ENCODE peak calls at places on chromosome 10, in seven cellular contexts. One of them, this sample, is unnamed.
A peak's percentile ranks its signal among the peaks of the same experiment; 100 is the strongest.

GRCh38 chr10:26391701-26392695 is 46.1 kb upstream of the APBB1IP start:
- DNase-seq in HepG2: no peak
- DNase-seq in H1: peak; percentile 59
- DNase-seq in GM23248: no peak
- DNase-seq in NT2/D1: no peak
- DNase-seq in PC-3: no peak
- DNase-seq in neural progenitor cell: peak; percentile 24
- DNase-seq in this sample: no peak

GRCh38 chr10:113680172-113681111 is 730 bp downstream of the CASP7 start:
- DNase-seq in HepG2: peak; percentile 24
- DNase-seq in H1: no peak
- DNase-seq in GM23248: peak; percentile 78
- DNase-seq in NT2/D1: no peak
- DNase-seq in PC-3: peak; percentile 69
- DNase-seq in neural progenitor cell: no peak
- DNase-seq in this sample: peak; percentile 80

GRCh38 chr10:119644215-119644826 is 6.9 kb upstream of the BAG3 start:
- DNase-seq in HepG2: peak; percentile 27
- DNase-seq in H1: peak; percentile 96
- DNase-seq in GM23248: peak; percentile 74
- DNase-seq in NT2/D1: no peak
- DNase-seq in PC-3: no peak
- DNase-seq in neural progenitor cell: peak; percentile 73
- DNase-seq in this sample: no peak

GRCh38 chr10:79381804-79382221 is 34.5 kb downstream of the PPIF start:
- DNase-seq in HepG2: peak; percentile 76
- DNase-seq in H1: peak; percentile 47
- DNase-seq in GM23248: peak; percentile 93
- DNase-seq in NT2/D1: no peak
- DNase-seq in PC-3: no peak
- DNase-seq in neural progenitor cell: no peak
- DNase-seq in this sample: peak; percentile 54

GRCh38 chr10:29618341-29619171 is 16.2 kb downstream of the SVIL start:
- DNase-seq in HepG2: peak; percentile 90
- DNase-seq in H1: no peak
- DNase-seq in GM23248: peak; percentile 47
- DNase-seq in NT2/D1: no peak
- DNase-seq in PC-3: no peak
- DNase-seq in neural progenitor cell: peak; percentile 45
- DNase-seq in this sample: peak; percentile 75

GRCh38 chr10:128051548-128051947 is 74.7 kb downstream of the MKI67 start:
- DNase-seq in HepG2: no peak
- DNase-seq in H1: no peak
- DNase-seq in GM23248: no peak
- DNase-seq in NT2/D1: no peak
- DNase-seq in PC-3: no peak
- DNase-seq in neural progenitor cell: no peak
- DNase-seq in this sample: no peak

GRCh38 chr10:133611079-133611478 is 15.5 kb downstream of the FRG2B start:
- DNase-seq in HepG2: no peak
- DNase-seq in H1: no peak
- DNase-seq in GM23248: no peak
- DNase-seq in NT2/D1: no peak
- DNase-seq in PC-3: no peak
- DNase-seq in neural progenitor cell: no peak
- DNase-seq in this sample: no peak

GRCh38 chr10:43198682-43199005 is 60.4 kb downstream of the CSGALNACT2 start:
- DNase-seq in HepG2: no peak
- DNase-seq in H1: no peak
- DNase-seq in GM23248: no peak
- DNase-seq in NT2/D1: no peak
- DNase-seq in PC-3: no peak
- DNase-seq in neural progenitor cell: no peak
- DNase-seq in this sample: no peak

GRCh38 chr10:59991661-59992060 is 85.3 kb upstream of the CCDC6 start:
- DNase-seq in HepG2: no peak
- DNase-seq in H1: peak; percentile 54
- DNase-seq in GM23248: peak; percentile 27
- DNase-seq in NT2/D1: no peak
- DNase-seq in PC-3: peak; percentile 96
- DNase-seq in neural progenitor cell: peak; percentile 42
- DNase-seq in this sample: peak; percentile 75

GRCh38 chr10:14014423-14014822 is 316.3 kb downstream of the FRMD4A start:
- DNase-seq in HepG2: no peak
- DNase-seq in H1: no peak
- DNase-seq in GM23248: no peak
- DNase-seq in NT2/D1: no peak
- DNase-seq in PC-3: no peak
- DNase-seq in neural progenitor cell: no peak
- DNase-seq in this sample: no peak

GRCh38 chr10:133008736-133009135 is 66.4 kb upstream of the CFAP46 start:
- DNase-seq in HepG2: no peak
- DNase-seq in H1: no peak
- DNase-seq in GM23248: no peak
- DNase-seq in NT2/D1: no peak
- DNase-seq in PC-3: no peak
- DNase-seq in neural progenitor cell: no peak
- DNase-seq in this sample: no peak

GRCh38 chr10:43576580-43576979 is 2.2 kb upstream of the ZNF239 start:
- DNase-seq in HepG2: no peak
- DNase-seq in H1: no peak
- DNase-seq in GM23248: no peak
- DNase-seq in NT2/D1: no peak
- DNase-seq in PC-3: no peak
- DNase-seq in neural progenitor cell: no peak
- DNase-seq in this sample: no peak

GRCh38 chr10:3676564-3676963 is 108.4 kb downstream of the KLF6 start:
- DNase-seq in HepG2: no peak
- DNase-seq in H1: no peak
- DNase-seq in GM23248: no peak
- DNase-seq in NT2/D1: no peak
- DNase-seq in PC-3: no peak
- DNase-seq in neural progenitor cell: no peak
- DNase-seq in this sample: no peak

GRCh38 chr10:80173441-80173840 is 31.9 kb downstream of the ANXA11 start:
- DNase-seq in HepG2: no peak
- DNase-seq in H1: no peak
- DNase-seq in GM23248: no peak
- DNase-seq in NT2/D1: no peak
- DNase-seq in PC-3: no peak
- DNase-seq in neural progenitor cell: no peak
- DNase-seq in this sample: no peak

GRCh38 chr10:126312167-126312566 is 76.1 kb downstream of the ADAM12 start:
- DNase-seq in HepG2: no peak
- DNase-seq in H1: no peak
- DNase-seq in GM23248: no peak
- DNase-seq in NT2/D1: no peak
- DNase-seq in PC-3: no peak
- DNase-seq in neural progenitor cell: no peak
- DNase-seq in this sample: no peak

DNA sequence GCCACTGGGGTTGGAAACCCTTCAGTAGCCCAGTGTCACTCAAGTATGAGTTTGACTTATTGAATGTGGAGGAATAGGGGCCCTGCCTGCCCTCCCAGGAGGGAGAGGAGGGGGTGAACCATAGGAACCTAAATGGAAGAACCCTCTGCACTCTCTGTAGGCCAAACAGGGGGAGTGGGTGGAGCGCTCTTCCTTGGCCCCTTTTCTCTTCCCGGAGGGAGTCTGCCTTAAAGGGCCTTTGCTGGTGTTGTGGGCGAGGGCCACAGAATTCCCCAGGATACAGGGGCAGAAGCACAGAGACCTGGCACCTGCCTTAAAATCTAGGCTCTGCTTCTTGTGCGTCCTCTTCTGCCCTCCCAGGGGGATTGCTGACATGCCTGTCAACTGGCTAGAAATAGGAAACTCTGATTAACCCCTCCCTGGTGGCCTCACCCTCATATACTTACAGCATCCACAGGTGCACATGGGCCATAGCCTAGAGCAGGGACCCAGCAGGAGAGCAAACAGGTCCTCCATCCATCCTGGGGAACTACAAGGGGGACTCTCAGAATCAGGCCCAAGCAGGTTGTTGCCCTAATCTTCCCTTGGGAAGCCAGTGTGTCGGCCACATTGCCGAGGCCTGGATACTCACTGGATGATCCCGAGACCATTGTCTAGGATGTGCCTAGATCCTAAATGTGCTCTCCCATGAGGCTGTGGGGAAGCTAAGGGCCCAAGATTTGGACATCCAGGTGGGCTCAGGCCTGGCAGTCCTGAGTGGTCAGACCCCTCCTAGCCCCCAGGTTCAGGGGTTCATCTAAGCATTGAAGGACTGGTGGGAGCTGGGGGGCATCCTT is 3.4 kb downstream of the TRIM8 start:
- DNase-seq in HepG2: no peak
- DNase-seq in H1: no peak
- DNase-seq in GM23248: peak; percentile 23
- DNase-seq in NT2/D1: no peak
- DNase-seq in PC-3: no peak
- DNase-seq in neural progenitor cell: no peak
- DNase-seq in this sample: no peak
- H3K9ac ChIP-seq in HepG2: peak overlapping the region; percentile 90
- H3K9ac ChIP-seq in H1: no peak overlapping the region
- H3K9ac ChIP-seq in GM23248: peak overlapping the region; percentile 96
- H3K9ac ChIP-seq in NT2/D1: no peak overlapping the region
- H3K9ac ChIP-seq in PC-3: no peak overlapping the region
- H3K9ac ChIP-seq in neural progenitor cell: no peak overlapping the region
- H3K9ac ChIP-seq in this sample: peak overlapping the region; percentile 100

DNA sequence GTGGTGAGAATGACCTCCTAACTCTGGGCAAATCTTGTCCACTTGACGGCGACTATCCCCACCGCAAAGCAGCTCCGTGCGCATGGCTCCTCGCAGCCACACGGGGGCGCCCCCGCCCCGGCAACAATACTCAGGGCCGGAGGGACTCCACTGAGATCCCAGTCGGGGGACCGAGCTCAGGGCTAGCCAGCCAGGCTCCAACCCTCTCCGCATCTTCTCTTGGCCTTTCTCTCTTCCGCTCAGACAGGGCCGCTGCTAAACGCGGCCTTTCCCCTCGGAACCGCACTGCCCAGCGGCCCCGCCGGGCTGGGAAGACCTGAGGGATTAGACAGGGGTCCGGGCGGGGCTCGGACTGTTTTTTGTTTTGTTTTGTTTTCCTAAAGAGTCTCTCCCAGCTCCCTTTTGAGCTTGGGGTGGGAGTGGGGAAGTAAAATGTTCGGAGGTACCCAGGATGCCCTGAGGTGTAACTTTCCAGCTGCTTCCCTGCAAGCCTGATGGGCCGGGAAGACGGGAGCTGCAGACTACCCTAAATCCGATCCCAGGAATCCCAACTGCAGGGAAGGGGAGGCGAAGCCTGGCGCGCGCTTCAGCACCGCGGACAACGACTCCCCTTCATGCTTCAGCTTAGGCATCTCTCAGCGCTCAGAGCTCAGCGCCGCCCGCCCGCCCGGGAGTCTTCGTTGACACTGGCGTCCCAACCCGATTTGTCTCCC is 2.7 kb downstream of the KCNIP2 start:
- DNase-seq in HepG2: peak; percentile 62
- DNase-seq in H1: peak; percentile 96
- DNase-seq in GM23248: peak; percentile 90
- DNase-seq in NT2/D1: no peak
- DNase-seq in PC-3: peak; percentile 85
- DNase-seq in neural progenitor cell: peak; percentile 97
- DNase-seq in this sample: peak; percentile 81
- H3K9ac ChIP-seq in HepG2: no peak overlapping the region
- H3K9ac ChIP-seq in H1: no peak overlapping the region
- H3K9ac ChIP-seq in GM23248: no peak overlapping the region
- H3K9ac ChIP-seq in NT2/D1: peak overlapping the region; percentile 64
- H3K9ac ChIP-seq in PC-3: no peak overlapping the region
- H3K9ac ChIP-seq in neural progenitor cell: no peak overlapping the region
- H3K9ac ChIP-seq in this sample: no peak overlapping the region

DNA sequence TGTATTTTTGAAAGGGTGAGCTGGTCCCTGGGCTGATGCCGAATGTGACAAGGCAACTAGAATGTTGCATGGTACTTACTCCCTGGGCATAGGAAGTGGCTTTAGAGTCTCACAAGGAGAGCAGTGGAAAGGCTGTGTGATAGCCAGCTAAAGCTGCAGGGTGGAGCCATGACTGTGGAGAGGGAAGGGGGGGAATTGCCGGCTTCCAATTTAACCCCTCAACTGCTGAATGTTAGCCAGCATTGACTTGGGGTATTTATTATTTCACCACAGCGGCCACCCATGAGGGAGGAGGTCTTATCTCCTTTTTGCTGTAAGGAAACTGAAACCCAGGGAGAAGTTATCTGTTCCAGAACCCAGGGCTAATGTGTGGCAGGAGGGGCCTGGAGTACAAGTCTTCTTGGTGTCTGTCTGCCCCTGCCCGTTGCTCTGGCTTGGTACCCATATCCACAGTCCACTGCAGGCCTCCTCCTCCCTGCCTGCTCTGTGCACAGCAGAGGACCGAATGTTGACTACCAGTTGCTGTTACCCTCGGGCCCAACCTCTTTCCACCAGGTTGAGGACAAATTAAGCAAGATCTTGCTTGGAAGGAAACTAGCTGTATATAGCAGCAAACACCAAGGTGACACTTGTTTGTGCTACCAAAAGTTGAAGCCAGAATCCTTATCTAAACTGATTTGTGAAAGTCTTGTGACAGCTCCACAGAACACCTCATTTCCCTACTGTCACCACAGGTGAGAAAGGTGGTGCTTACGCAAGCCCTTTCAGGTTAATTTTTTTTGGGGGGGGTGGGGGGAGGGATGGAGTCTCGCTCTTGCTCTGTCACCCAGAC is 37.6 kb downstream of the WBP1L start:
- DNase-seq in HepG2: no peak
- DNase-seq in H1: no peak
- DNase-seq in GM23248: no peak
- DNase-seq in NT2/D1: no peak
- DNase-seq in PC-3: no peak
- DNase-seq in neural progenitor cell: peak; percentile 38
- DNase-seq in this sample: no peak
- H3K9ac ChIP-seq in HepG2: no peak overlapping the region
- H3K9ac ChIP-seq in H1: no peak overlapping the region
- H3K9ac ChIP-seq in GM23248: no peak overlapping the region
- H3K9ac ChIP-seq in NT2/D1: no peak overlapping the region
- H3K9ac ChIP-seq in PC-3: no peak overlapping the region
- H3K9ac ChIP-seq in neural progenitor cell: no peak overlapping the region
- H3K9ac ChIP-seq in this sample: no peak overlapping the region

GRCh38 chr10:49290607-49291006 is 8.4 kb upstream of the C10orf71 start:
- DNase-seq in HepG2: no peak
- DNase-seq in H1: no peak
- DNase-seq in GM23248: no peak
- DNase-seq in NT2/D1: no peak
- DNase-seq in PC-3: no peak
- DNase-seq in neural progenitor cell: no peak
- DNase-seq in this sample: no peak

GRCh38 chr10:49295297-49295696 is 3.7 kb upstream of the C10orf71 start:
- DNase-seq in HepG2: no peak
- DNase-seq in H1: no peak
- DNase-seq in GM23248: no peak
- DNase-seq in NT2/D1: no peak
- DNase-seq in PC-3: no peak
- DNase-seq in neural progenitor cell: no peak
- DNase-seq in this sample: no peak

GRCh38 chr10:49290131-49290530 is 8.8 kb upstream of the C10orf71 start:
- DNase-seq in HepG2: no peak
- DNase-seq in H1: no peak
- DNase-seq in GM23248: no peak
- DNase-seq in NT2/D1: no peak
- DNase-seq in PC-3: no peak
- DNase-seq in neural progenitor cell: no peak
- DNase-seq in this sample: no peak

GRCh38 chr10:49293208-49293603 is 5.8 kb upstream of the C10orf71 start:
- DNase-seq in HepG2: no peak
- DNase-seq in H1: no peak
- DNase-seq in GM23248: no peak
- DNase-seq in NT2/D1: no peak
- DNase-seq in PC-3: no peak
- DNase-seq in neural progenitor cell: no peak
- DNase-seq in this sample: no peak

GRCh38 chr10:49292565-49293207 is 6.3 kb upstream of the C10orf71 start:
- DNase-seq in HepG2: no peak
- DNase-seq in H1: no peak
- DNase-seq in GM23248: no peak
- DNase-seq in NT2/D1: no peak
- DNase-seq in PC-3: no peak
- DNase-seq in neural progenitor cell: no peak
- DNase-seq in this sample: no peak
- H3K9ac ChIP-seq in HepG2: no peak overlapping the region
- H3K9ac ChIP-seq in H1: no peak overlapping the region
- H3K9ac ChIP-seq in GM23248: no peak overlapping the region
- H3K9ac ChIP-seq in NT2/D1: no peak overlapping the region
- H3K9ac ChIP-seq in PC-3: no peak overlapping the region
- H3K9ac ChIP-seq in neural progenitor cell: no peak overlapping the region
- H3K9ac ChIP-seq in this sample: no peak overlapping the region